ENCODE peak calls at places on chromosomes 7 and 10, in ten cellular contexts. One of them, this sample, is unnamed.

GRCh38 chr10:131682271-131682962 is 218.4 kb upstream of the PPP2R2D start:
- DNase-seq in GM13976: no peak
- DNase-seq in heart left ventricle: no peak
- DNase-seq in NCI-H2171 treated with DMSO at 0.1 percent for 48 hours: no peak
- DNase-seq in posterior vena cava: peak
- DNase-seq in activated T-helper 1 cell treated with Interleukin-2 at 50 U/mL for 16 hours: no peak
- DNase-seq in activated effector memory CD4-positive, alpha-beta T cell treated with Interleukin-2 at 50 U/mL for 16 hours: no peak
- DNase-seq in cardiac muscle cell: no peak
- DNase-seq in stimulated activated CD4-positive, alpha-beta T cell treated with anti-CD3 and anti-CD28 coated beads, TNF-alpha, amount 100 ng/mL, for 4 hours: no peak
- DNase-seq in T-helper 1 cell: no peak
- DNase-seq in this sample: no peak

GRCh38 chr7:41994046-41994745 is 242.8 kb downstream of the GLI3 start:
- DNase-seq in T-helper 1 cell: no peak
- DNase-seq in cardiac muscle cell: no peak
- DNase-seq in activated effector memory CD4-positive, alpha-beta T cell treated with Interleukin-2 at 50 U/mL for 16 hours: no peak
- DNase-seq in NCI-H2171 treated with DMSO at 0.1 percent for 48 hours: no peak
- DNase-seq in posterior vena cava: no peak
- DNase-seq in stimulated activated CD4-positive, alpha-beta T cell treated with anti-CD3 and anti-CD28 coated beads, TNF-alpha, amount 100 ng/mL, for 4 hours: no peak
- DNase-seq in GM13976: no peak
- DNase-seq in heart left ventricle: no peak
- DNase-seq in activated T-helper 1 cell treated with Interleukin-2 at 50 U/mL for 16 hours: no peak
- DNase-seq in this sample: no peak

GRCh38 chr7:158885624-158886023 is 29.3 kb downstream of the DYNC2I1 start:
- DNase-seq in posterior vena cava: no peak
- DNase-seq in cardiac muscle cell: no peak
- DNase-seq in heart left ventricle: no peak
- DNase-seq in activated effector memory CD4-positive, alpha-beta T cell treated with Interleukin-2 at 50 U/mL for 16 hours: no peak
- DNase-seq in activated T-helper 1 cell treated with Interleukin-2 at 50 U/mL for 16 hours: no peak
- DNase-seq in GM13976: no peak
- DNase-seq in NCI-H2171 treated with DMSO at 0.1 percent for 48 hours: peak
- DNase-seq in stimulated activated CD4-positive, alpha-beta T cell treated with anti-CD3 and anti-CD28 coated beads, TNF-alpha, amount 100 ng/mL, for 4 hours: no peak
- DNase-seq in T-helper 1 cell: no peak
- DNase-seq in this sample: peak

GRCh38 chr7:58087536-58088190 is 637.7 kb downstream of the ZNF716 start:
- DNase-seq in NCI-H2171 treated with DMSO at 0.1 percent for 48 hours: no peak
- DNase-seq in GM13976: no peak
- DNase-seq in T-helper 1 cell: no peak
- DNase-seq in posterior vena cava: peak
- DNase-seq in activated T-helper 1 cell treated with Interleukin-2 at 50 U/mL for 16 hours: no peak
- DNase-seq in stimulated activated CD4-positive, alpha-beta T cell treated with anti-CD3 and anti-CD28 coated beads, TNF-alpha, amount 100 ng/mL, for 4 hours: no peak
- DNase-seq in cardiac muscle cell: no peak
- DNase-seq in activated effector memory CD4-positive, alpha-beta T cell treated with Interleukin-2 at 50 U/mL for 16 hours: no peak
- DNase-seq in heart left ventricle: peak
- DNase-seq in this sample: no peak

GRCh38 chr10:71262027-71262426 is 49.7 kb downstream of the UNC5B start:
- DNase-seq in heart left ventricle: peak
- DNase-seq in stimulated activated CD4-positive, alpha-beta T cell treated with anti-CD3 and anti-CD28 coated beads, TNF-alpha, amount 100 ng/mL, for 4 hours: no peak
- DNase-seq in cardiac muscle cell: peak
- DNase-seq in T-helper 1 cell: no peak
- DNase-seq in posterior vena cava: no peak
- DNase-seq in GM13976: no peak
- DNase-seq in activated effector memory CD4-positive, alpha-beta T cell treated with Interleukin-2 at 50 U/mL for 16 hours: no peak
- DNase-seq in activated T-helper 1 cell treated with Interleukin-2 at 50 U/mL for 16 hours: no peak
- DNase-seq in NCI-H2171 treated with DMSO at 0.1 percent for 48 hours: peak
- DNase-seq in this sample: no peak

GRCh38 chr7:132757778-132758177 is 181.5 kb upstream of the PLXNA4 start:
- DNase-seq in GM13976: no peak
- DNase-seq in cardiac muscle cell: no peak
- DNase-seq in NCI-H2171 treated with DMSO at 0.1 percent for 48 hours: no peak
- DNase-seq in heart left ventricle: no peak
- DNase-seq in activated effector memory CD4-positive, alpha-beta T cell treated with Interleukin-2 at 50 U/mL for 16 hours: no peak
- DNase-seq in activated T-helper 1 cell treated with Interleukin-2 at 50 U/mL for 16 hours: no peak
- DNase-seq in stimulated activated CD4-positive, alpha-beta T cell treated with anti-CD3 and anti-CD28 coated beads, TNF-alpha, amount 100 ng/mL, for 4 hours: no peak
- DNase-seq in T-helper 1 cell: no peak
- DNase-seq in posterior vena cava: no peak
- DNase-seq in this sample: no peak

GRCh38 chr10:78291733-78292132 is 258.1 kb downstream of the RPS24 start:
- DNase-seq in stimulated activated CD4-positive, alpha-beta T cell treated with anti-CD3 and anti-CD28 coated beads, TNF-alpha, amount 100 ng/mL, for 4 hours: no peak
- DNase-seq in cardiac muscle cell: no peak
- DNase-seq in posterior vena cava: no peak
- DNase-seq in heart left ventricle: no peak
- DNase-seq in GM13976: no peak
- DNase-seq in activated effector memory CD4-positive, alpha-beta T cell treated with Interleukin-2 at 50 U/mL for 16 hours: no peak
- DNase-seq in activated T-helper 1 cell treated with Interleukin-2 at 50 U/mL for 16 hours: no peak
- DNase-seq in NCI-H2171 treated with DMSO at 0.1 percent for 48 hours: no peak
- DNase-seq in T-helper 1 cell: no peak
- DNase-seq in this sample: no peak

GRCh38 chr10:43340619-43341018 is 30.8 kb upstream of the FXYD4 start:
- DNase-seq in GM13976: no peak
- DNase-seq in cardiac muscle cell: no peak
- DNase-seq in activated effector memory CD4-positive, alpha-beta T cell treated with Interleukin-2 at 50 U/mL for 16 hours: no peak
- DNase-seq in stimulated activated CD4-positive, alpha-beta T cell treated with anti-CD3 and anti-CD28 coated beads, TNF-alpha, amount 100 ng/mL, for 4 hours: no peak
- DNase-seq in posterior vena cava: no peak
- DNase-seq in heart left ventricle: no peak
- DNase-seq in T-helper 1 cell: no peak
- DNase-seq in activated T-helper 1 cell treated with Interleukin-2 at 50 U/mL for 16 hours: no peak
- DNase-seq in NCI-H2171 treated with DMSO at 0.1 percent for 48 hours: no peak
- DNase-seq in this sample: no peak

GRCh38 chr10:98916751-98917150 is 318.9 kb downstream of the HPSE2 start:
- DNase-seq in stimulated activated CD4-positive, alpha-beta T cell treated with anti-CD3 and anti-CD28 coated beads, TNF-alpha, amount 100 ng/mL, for 4 hours: no peak
- DNase-seq in GM13976: no peak
- DNase-seq in T-helper 1 cell: no peak
- DNase-seq in posterior vena cava: no peak
- DNase-seq in cardiac muscle cell: no peak
- DNase-seq in activated effector memory CD4-positive, alpha-beta T cell treated with Interleukin-2 at 50 U/mL for 16 hours: no peak
- DNase-seq in NCI-H2171 treated with DMSO at 0.1 percent for 48 hours: no peak
- DNase-seq in activated T-helper 1 cell treated with Interleukin-2 at 50 U/mL for 16 hours: no peak
- DNase-seq in heart left ventricle: no peak
- DNase-seq in this sample: no peak

GRCh38 chr10:28781296-28781695 is 104.0 kb downstream of the BAMBI start:
- DNase-seq in heart left ventricle: no peak
- DNase-seq in activated T-helper 1 cell treated with Interleukin-2 at 50 U/mL for 16 hours: no peak
- DNase-seq in activated effector memory CD4-positive, alpha-beta T cell treated with Interleukin-2 at 50 U/mL for 16 hours: no peak
- DNase-seq in posterior vena cava: no peak
- DNase-seq in NCI-H2171 treated with DMSO at 0.1 percent for 48 hours: no peak
- DNase-seq in T-helper 1 cell: no peak
- DNase-seq in GM13976: no peak
- DNase-seq in stimulated activated CD4-positive, alpha-beta T cell treated with anti-CD3 and anti-CD28 coated beads, TNF-alpha, amount 100 ng/mL, for 4 hours: no peak
- DNase-seq in cardiac muscle cell: no peak
- DNase-seq in this sample: no peak

GRCh38 chr7:137882806-137883205 is 36.0 kb upstream of the DGKI start:
- DNase-seq in activated effector memory CD4-positive, alpha-beta T cell treated with Interleukin-2 at 50 U/mL for 16 hours: no peak
- DNase-seq in activated T-helper 1 cell treated with Interleukin-2 at 50 U/mL for 16 hours: no peak
- DNase-seq in heart left ventricle: no peak
- DNase-seq in GM13976: no peak
- DNase-seq in posterior vena cava: no peak
- DNase-seq in stimulated activated CD4-positive, alpha-beta T cell treated with anti-CD3 and anti-CD28 coated beads, TNF-alpha, amount 100 ng/mL, for 4 hours: no peak
- DNase-seq in cardiac muscle cell: no peak
- DNase-seq in T-helper 1 cell: no peak
- DNase-seq in NCI-H2171 treated with DMSO at 0.1 percent for 48 hours: no peak
- DNase-seq in this sample: peak

GRCh38 chr7:99551329-99551728 is 585 bp downstream of the FAM200A start:
- DNase-seq in activated T-helper 1 cell treated with Interleukin-2 at 50 U/mL for 16 hours: no peak
- DNase-seq in NCI-H2171 treated with DMSO at 0.1 percent for 48 hours: no peak
- DNase-seq in GM13976: no peak
- DNase-seq in heart left ventricle: no peak
- DNase-seq in posterior vena cava: no peak
- DNase-seq in stimulated activated CD4-positive, alpha-beta T cell treated with anti-CD3 and anti-CD28 coated beads, TNF-alpha, amount 100 ng/mL, for 4 hours: no peak
- DNase-seq in activated effector memory CD4-positive, alpha-beta T cell treated with Interleukin-2 at 50 U/mL for 16 hours: no peak
- DNase-seq in T-helper 1 cell: no peak
- DNase-seq in cardiac muscle cell: no peak
- DNase-seq in this sample: peak

GRCh38 chr10:48788551-48788950 is 103.9 kb downstream of the WDFY4 start:
- DNase-seq in activated effector memory CD4-positive, alpha-beta T cell treated with Interleukin-2 at 50 U/mL for 16 hours: no peak
- DNase-seq in T-helper 1 cell: no peak
- DNase-seq in NCI-H2171 treated with DMSO at 0.1 percent for 48 hours: no peak
- DNase-seq in heart left ventricle: no peak
- DNase-seq in cardiac muscle cell: no peak
- DNase-seq in GM13976: no peak
- DNase-seq in posterior vena cava: no peak
- DNase-seq in stimulated activated CD4-positive, alpha-beta T cell treated with anti-CD3 and anti-CD28 coated beads, TNF-alpha, amount 100 ng/mL, for 4 hours: no peak
- DNase-seq in activated T-helper 1 cell treated with Interleukin-2 at 50 U/mL for 16 hours: no peak
- DNase-seq in this sample: no peak

GRCh38 chr7:16223963-16224707 is 197.2 kb downstream of the CRPPA start:
- DNase-seq in posterior vena cava: peak
- DNase-seq in heart left ventricle: no peak
- DNase-seq in activated effector memory CD4-positive, alpha-beta T cell treated with Interleukin-2 at 50 U/mL for 16 hours: no peak
- DNase-seq in NCI-H2171 treated with DMSO at 0.1 percent for 48 hours: no peak
- DNase-seq in GM13976: no peak
- DNase-seq in activated T-helper 1 cell treated with Interleukin-2 at 50 U/mL for 16 hours: peak
- DNase-seq in cardiac muscle cell: no peak
- DNase-seq in stimulated activated CD4-positive, alpha-beta T cell treated with anti-CD3 and anti-CD28 coated beads, TNF-alpha, amount 100 ng/mL, for 4 hours: no peak
- DNase-seq in T-helper 1 cell: no peak
- DNase-seq in this sample: no peak

GRCh38 chr10:108167766-108168165 is 1003.3 kb upstream of the SORCS1 start:
- DNase-seq in NCI-H2171 treated with DMSO at 0.1 percent for 48 hours: no peak
- DNase-seq in cardiac muscle cell: no peak
- DNase-seq in heart left ventricle: no peak
- DNase-seq in activated effector memory CD4-positive, alpha-beta T cell treated with Interleukin-2 at 50 U/mL for 16 hours: no peak
- DNase-seq in posterior vena cava: no peak
- DNase-seq in T-helper 1 cell: no peak
- DNase-seq in GM13976: no peak
- DNase-seq in activated T-helper 1 cell treated with Interleukin-2 at 50 U/mL for 16 hours: no peak
- DNase-seq in stimulated activated CD4-positive, alpha-beta T cell treated with anti-CD3 and anti-CD28 coated beads, TNF-alpha, amount 100 ng/mL, for 4 hours: no peak
- DNase-seq in this sample: no peak

This sample was measured in AG08395.